ENCODE peak calls at places on chromosomes 3 and 15, in six cellular contexts. T is fibroblast of mammary gland, H is progenitor cell of endocrine pancreas, D is thoracic aorta, R is BJ, W is tibial artery. I is an unnamed sample.

GRCh38 chr3:52877085-52877484 is 20.3 kb downstream of the STIMATE start:
- DNase-seq in T (no peak), H (no peak), D (no peak), R (no peak), W (no peak), I (no peak)

GRCh38 chr15:82122754-82123400 is 77.1 kb upstream of the MEX3B start:
- DNase-seq in T (peak), H (no peak), D (no peak), R (peak), W (peak), I (peak)

GRCh38 chr3:72316501-72317279 is 531.6 kb downstream of the SHQ1 start:
- DNase-seq in T (no peak), H (no peak), D (no peak), R (no peak), W (no peak), I (no peak)

GRCh38 chr15:60179786-60180391 is 175.8 kb downstream of the FOXB1 start:
- DNase-seq in T (peak), H (no peak), D (no peak), R (no peak), W (no peak), I (no peak)

GRCh38 chr3:30315452-30315851 is 290.9 kb upstream of the TGFBR2 start:
- DNase-seq in T (peak), H (no peak), D (no peak), R (no peak), W (no peak), I (no peak)

GRCh38 chr15:67923647-67923971 is 83.8 kb upstream of the RNU6-1 start:
- DNase-seq in T (no peak), H (no peak), D (no peak), R (no peak), W (peak), I (no peak)

GRCh38 chr3:177946515-177946914 is 589.7 kb upstream of the KCNMB2 start:
- DNase-seq in T (no peak), H (no peak), D (no peak), R (no peak), W (no peak), I (no peak)

GRCh38 chr15:53414167-53414566 is 345.3 kb downstream of the WDR72 start:
- DNase-seq in T (no peak), H (no peak), D (no peak), R (no peak), W (no peak), I (no peak)

GRCh38 chr3:85560088-85560790 is 601.5 kb downstream of the CADM2 start:
- DNase-seq in T (peak), H (no peak), D (no peak), R (no peak), W (peak), I (no peak)

GRCh38 chr3:106714400-106714799 is 662.8 kb upstream of the CCDC54 start:
- DNase-seq in T (no peak), H (no peak), D (no peak), R (no peak), W (no peak), I (no peak)

GRCh38 chr3:67654099-67654831 is at the start of gene SUCLG2:
- DNase-seq in T (peak), H (peak), D (peak), R (peak), W (peak), I (peak)

GRCh38 chr15:40308844-40309189 is 1.1 kb upstream of the PLCB2 start:
- DNase-seq in T (no peak), H (no peak), D (no peak), R (no peak), W (no peak), I (no peak)

GRCh38 chr3:169241928-169242751 is 421.4 kb downstream of the MECOM start:
- DNase-seq in T (peak), H (peak), D (no peak), R (no peak), W (peak), I (peak)

GRCh38 chr3:139308156-139309017 is 35.4 kb upstream of the MRPS22 start:
- DNase-seq in T (peak), H (no peak), D (no peak), R (no peak), W (no peak), I (no peak)

GRCh38 chr3:21634112-21634511 is 116.9 kb downstream of the ZNF385D start:
- DNase-seq in T (no peak), H (no peak), D (no peak), R (no peak), W (no peak), I (no peak)

GRCh38 chr3:86771741-86772512 is 219.0 kb downstream of the VGLL3 start:
- DNase-seq in T (no peak), H (no peak), D (no peak), R (no peak), W (no peak), I (no peak)

GRCh38 chr3:18812316-18812715 is 336.0 kb upstream of the KCNH8 start:
- DNase-seq in T (peak), H (no peak), D (no peak), R (no peak), W (no peak), I (no peak)

GRCh38 chr15:64623347-64624024 is 151.9 kb downstream of the RBPMS2 start:
- DNase-seq in T (no peak), H (no peak), D (no peak), R (peak), W (no peak), I (no peak)

GRCh38 chr15:23002920-23003319 is 22.8 kb upstream of the CYFIP1 start:
- DNase-seq in T (no peak), H (no peak), D (no peak), R (no peak), W (no peak), I (no peak)

DNA sequence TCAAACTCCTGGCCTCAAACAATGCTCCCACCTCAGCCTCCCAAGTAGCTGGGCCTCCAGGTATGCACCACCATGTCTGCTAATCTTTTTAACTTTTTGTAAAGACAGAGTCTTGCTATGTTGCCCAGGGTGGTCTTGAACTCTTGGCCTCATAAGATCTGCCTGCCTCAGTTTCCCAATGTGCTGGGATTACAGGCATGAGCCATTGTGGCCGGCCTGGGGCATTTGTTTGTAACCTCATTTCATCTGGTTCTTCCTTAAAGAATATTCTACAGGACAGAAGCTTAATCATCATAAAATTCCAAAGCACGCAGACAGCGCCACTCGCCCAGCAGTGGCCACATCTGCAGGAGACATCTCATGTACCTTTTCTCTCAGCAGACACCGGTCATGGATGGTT is 23.6 kb upstream of the CYFIP1 start:
- DNase-seq in T (no peak), H (no peak), D (no peak), R (no peak), W (no peak), I (no peak)
- TF ChIP-seq CTCF in T (no peak), H (no peak), D (no peak), R (no peak), W (no peak), I (no peak)

DNA sequence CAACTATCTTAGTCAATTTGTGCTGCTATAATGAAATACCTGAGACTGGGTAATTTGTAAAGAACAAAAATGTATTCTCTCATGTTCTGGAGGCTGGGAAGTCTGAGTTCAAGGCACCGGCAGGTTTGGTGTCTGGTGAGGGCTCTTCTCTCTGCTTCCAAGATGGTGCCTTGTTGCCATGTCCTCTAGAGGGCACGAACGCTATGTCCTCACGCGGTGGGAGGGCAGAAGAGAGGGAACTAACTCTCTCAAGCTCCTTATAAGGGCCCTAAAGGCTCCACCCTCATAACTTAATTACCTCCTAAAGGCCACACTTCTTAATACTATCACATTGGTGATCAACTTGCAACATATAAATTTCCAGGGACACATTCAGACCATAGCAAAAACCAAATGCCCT is 108.4 kb downstream of the ADAMTSL3 start:
- DNase-seq in T (no peak), H (no peak), D (no peak), R (no peak), W (no peak), I (no peak)
- TF ChIP-seq CTCF in T (no peak), H (no peak), D (no peak), R (no peak), W (no peak), I (no peak)

DNA sequence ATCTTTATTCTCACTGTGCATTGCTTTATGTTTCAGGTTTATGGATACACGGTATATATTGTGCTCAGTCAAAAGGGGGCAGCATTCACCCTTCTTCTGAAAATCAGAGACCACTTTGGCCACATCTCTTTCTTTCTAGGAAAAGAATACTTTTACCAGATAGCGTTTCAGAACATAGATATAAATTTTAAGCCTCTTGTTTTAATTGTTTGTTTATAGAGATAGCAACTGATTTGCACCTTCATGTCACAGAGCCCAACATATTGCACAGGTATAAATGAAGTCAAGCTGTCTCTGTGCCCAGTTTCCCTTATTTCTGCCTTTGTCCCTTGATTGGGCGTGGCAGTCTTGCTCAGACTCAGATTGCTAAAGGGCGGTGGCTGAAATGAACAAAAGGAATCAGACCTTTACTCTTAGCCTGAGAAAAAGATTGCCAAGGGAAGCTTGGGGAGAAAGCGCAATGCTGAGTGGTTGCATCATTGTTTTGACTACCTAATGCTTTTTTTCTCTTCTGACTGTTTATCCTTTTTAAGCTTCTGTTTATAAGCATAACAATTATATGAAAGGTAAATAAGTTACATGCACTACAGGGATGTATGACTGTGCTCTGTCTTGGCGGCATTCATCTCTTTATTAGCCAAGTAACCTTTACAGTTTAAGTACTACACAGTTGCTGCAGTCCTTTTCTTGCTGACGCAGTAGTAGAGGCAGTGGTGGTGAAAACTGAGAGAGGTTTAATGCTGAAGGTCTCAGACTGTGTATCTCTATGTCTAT is 70.8 kb upstream of the ZBTB20 start:
- DNase-seq in T (peak), H (no peak), D (no peak), R (peak), W (no peak), I (no peak)
- TF ChIP-seq CTCF in T (peak), H (peak), D (peak), R (peak), W (peak), I (peak)

DNA sequence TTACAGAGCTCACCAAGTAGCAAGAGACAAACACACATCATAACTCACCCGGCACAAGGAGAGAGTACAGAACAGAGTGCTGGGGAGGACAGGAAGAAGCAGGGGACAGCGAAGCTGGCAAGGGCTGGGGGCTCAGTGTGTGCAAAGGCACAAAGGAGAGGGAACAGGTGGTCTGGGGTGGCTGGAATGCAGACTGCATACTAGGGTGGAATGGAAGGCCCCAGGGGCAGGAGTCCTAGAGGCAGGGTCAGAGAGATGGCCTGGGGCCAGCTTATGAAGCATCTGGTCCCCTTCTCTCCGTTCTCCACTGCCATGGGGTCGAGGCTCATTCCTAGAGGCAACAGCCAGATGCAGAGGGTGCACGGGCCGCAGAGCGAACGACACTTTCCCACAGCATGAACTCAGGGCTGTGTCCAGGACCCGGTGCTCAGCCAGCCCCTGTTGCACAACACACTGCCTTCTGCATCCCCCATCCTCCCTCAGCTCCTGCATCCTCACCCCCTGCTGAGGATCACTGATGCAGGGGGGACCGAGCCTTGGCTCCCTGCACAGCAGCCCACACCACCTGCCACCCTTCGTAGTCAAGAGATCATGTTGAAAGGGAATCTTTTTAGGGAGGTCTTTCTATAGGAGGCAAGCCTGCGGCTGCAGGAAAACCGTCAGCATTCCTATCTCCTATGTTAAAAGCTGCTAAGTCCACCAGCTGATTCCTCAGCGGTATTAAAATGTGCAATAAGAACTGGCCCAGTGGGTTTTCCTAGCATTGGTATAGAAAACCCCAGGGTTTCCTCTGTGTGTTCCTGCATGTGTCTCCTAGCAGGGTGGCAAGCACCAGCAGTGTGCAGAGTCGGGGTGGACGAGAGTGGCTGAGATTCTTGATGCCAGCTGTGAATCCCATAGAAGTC is 293.5 kb downstream of the UACA start:
- DNase-seq in T (no peak), H (no peak), D (no peak), R (no peak), W (no peak), I (no peak)
- TF ChIP-seq CTCF in T (no peak), H (no peak), D (no peak), R (no peak), W (no peak), I (no peak)

DNA sequence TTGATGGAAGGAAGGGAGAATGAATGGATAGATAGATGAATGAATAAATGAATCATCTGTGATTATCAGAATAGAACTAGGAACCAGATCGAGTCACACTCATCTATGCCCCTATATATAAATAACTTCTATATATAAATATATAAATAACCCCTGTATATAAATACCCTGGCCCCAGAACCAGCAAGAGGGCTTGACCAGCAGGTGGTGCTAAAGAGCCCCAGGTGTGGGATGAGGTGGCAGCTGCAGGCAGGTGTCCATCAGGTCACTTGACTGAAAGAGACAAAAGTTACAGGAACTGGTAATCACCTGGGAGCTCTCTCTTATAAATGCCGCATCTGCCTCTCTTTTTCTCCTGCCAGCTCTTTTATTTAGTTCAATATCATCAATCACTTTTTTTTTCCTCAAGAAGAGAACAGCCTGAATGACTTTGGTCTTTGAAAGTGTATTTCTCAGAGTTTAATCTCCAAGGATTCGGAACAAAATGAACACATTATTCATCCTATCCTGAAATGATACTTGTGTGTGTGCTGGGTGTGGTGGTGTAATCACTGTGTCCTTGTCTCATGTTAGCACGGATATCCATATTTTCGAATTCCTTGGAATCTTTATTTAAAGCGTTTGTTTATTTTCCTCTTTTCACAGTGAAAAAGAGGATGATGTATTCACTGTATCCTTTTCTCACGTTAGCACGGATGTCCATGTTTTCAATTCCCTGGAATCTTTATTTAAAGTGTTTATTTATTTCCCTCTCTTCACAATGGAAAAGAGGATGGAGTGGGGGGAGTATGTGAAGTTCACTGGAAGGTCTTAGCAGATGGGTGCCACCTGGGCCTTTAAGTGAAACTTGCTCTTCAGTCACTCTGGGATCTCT is 35.4 kb upstream of the ATG7 start:
- DNase-seq in T (peak), H (peak), D (no peak), R (peak), W (peak), I (no peak)
- TF ChIP-seq CTCF in T (peak), H (peak), D (peak), R (peak), W (peak), I (peak)

DNA sequence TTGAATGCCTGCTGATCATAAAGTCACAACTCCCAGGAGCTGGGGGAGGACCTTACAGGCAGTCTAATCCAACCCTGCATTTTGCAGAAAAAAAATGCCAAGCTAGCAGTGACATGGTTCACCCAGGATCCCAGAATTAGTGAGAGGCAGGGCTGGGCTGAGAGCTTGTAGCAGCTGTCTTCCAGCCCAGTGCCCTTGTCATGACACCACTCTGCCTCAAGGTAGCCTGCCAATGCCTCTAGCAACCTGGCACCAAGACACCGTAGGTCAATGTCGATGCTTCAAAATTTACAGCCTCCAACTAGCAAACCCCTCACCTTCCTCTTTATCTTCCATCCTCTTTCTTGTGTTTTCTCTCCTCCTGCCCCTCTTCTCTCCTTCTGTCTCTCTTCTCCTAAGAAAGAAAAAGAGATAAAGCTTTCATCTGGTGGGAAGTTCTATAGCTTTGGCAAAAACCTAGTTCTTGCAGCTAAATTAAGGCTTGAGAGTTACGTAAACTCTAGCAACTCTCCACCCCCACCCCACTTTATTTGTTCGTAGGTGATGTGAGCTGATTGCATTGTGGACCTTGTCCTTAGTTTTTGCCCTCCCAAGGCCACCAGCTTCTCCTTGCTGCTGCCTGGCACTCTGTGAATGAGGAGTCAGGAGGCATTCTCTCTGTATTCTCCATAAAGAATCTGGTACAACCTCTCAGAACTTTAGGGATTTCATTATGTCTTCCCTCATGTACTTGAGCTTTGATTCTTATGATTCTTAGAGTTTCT is 18.3 kb upstream of the BFSP2 start:
- DNase-seq in T (no peak), H (no peak), D (no peak), R (no peak), W (no peak), I (no peak)
- TF ChIP-seq CTCF in T (no peak), H (no peak), D (no peak), R (no peak), W (no peak), I (no peak)

GRCh38 chr3:13854492-13854891 is 25.4 kb downstream of the WNT7A start:
- DNase-seq in T (no peak), H (no peak), D (no peak), R (no peak), W (no peak), I (no peak)
- TF ChIP-seq CTCF in T (no peak), H (no peak), D (no peak), R (no peak), W (no peak), I (no peak)

DNA sequence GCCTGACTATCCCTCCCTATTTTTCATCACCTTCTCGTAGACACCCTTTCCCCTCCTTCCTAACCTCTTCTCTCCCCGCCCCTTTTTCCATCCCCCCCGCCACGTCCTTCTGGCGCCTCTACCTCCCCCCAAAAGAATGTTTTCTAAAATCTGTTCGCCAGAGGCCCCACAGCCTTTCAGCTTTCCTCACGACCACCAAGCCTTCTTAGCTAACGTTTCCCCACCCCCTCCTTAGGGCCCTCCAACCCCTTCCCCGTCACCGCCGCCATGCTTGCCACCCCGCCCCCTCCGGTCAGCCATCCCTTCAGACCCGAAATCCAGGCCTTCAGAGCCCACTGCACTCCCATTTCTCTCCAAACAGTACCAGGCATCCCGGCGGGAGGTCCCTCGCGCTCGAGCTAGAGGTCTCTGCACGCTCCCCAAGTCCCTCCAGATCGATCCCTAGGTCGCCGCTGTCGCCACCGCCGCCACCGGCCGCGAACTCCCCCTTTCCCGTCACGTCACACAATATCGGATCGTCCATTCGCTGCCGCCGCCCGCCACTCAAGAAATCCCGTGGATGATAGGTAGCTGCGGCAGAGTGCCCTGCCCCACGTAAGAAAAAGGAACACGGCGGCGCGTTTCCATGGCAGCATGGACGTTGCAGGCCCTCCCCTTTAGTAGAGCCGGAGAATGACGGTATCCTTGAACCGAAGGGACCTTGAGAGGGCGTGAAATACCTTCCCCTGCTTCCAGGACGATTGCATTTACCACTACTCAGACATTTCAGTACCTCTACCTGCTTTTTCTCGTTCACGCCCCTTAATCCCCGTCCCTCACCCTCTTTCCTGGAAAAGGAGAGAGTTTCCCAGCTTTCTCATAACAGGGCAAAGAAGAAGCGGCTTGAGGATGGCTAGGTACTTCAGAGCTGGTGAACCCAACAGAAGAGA is at the start of gene TP53BP1:
- DNase-seq in T (peak), H (peak), D (peak), R (peak), W (peak), I (peak)
- TF ChIP-seq CTCF in T (no peak), H (no peak), D (no peak), R (no peak), W (no peak), I (no peak)